ENCODE peak calls at places on chromosomes 3 and 15, in eight cellular contexts. One of them, this sample, is unnamed.

GRCh38 chr3:128902426-128902825 is 23.0 kb downstream of the ACAD9 start:
- DNase-seq in GM12878: no peak
- DNase-seq in GM23338: no peak
- DNase-seq in A549: no peak
- DNase-seq in HCT116: no peak
- DNase-seq in HepG2: no peak
- DNase-seq in K562: no peak
- DNase-seq in SK-N-SH: no peak
- DNase-seq in this sample: no peak

GRCh38 chr3:101138817-101139216 is 145.6 kb upstream of the ABI3BP start:
- DNase-seq in A549: no peak
- DNase-seq in GM23338: peak; percentile 24
- DNase-seq in HepG2: no peak
- DNase-seq in K562: no peak
- DNase-seq in HCT116: no peak
- DNase-seq in GM12878: no peak
- DNase-seq in SK-N-SH: no peak
- DNase-seq in this sample: no peak

GRCh38 chr3:152069871-152070270 is 196.4 kb downstream of the SUCNR1 start:
- DNase-seq in SK-N-SH: no peak
- DNase-seq in K562: no peak
- DNase-seq in HepG2: no peak
- DNase-seq in GM23338: no peak
- DNase-seq in GM12878: no peak
- DNase-seq in A549: no peak
- DNase-seq in HCT116: no peak
- DNase-seq in this sample: no peak

GRCh38 chr3:9295007-9295406 is 45.6 kb upstream of the SRGAP3 start:
- DNase-seq in K562: no peak
- DNase-seq in HepG2: no peak
- DNase-seq in GM12878: no peak
- DNase-seq in A549: no peak
- DNase-seq in SK-N-SH: peak; percentile 32
- DNase-seq in GM23338: no peak
- DNase-seq in HCT116: no peak
- DNase-seq in this sample: no peak

GRCh38 chr3:177598110-177598833 is 401.0 kb upstream of the TBL1XR1 start:
- DNase-seq in HepG2: no peak
- DNase-seq in K562: no peak
- DNase-seq in SK-N-SH: no peak
- DNase-seq in GM12878: no peak
- DNase-seq in A549: no peak
- DNase-seq in HCT116: no peak
- DNase-seq in GM23338: no peak
- DNase-seq in this sample: no peak

GRCh38 chr3:129314757-129315385 is 36.2 kb downstream of the HMCES start:
- DNase-seq in K562: peak; percentile 88
- DNase-seq in SK-N-SH: peak; percentile 96
- DNase-seq in HCT116: peak; percentile 51
- DNase-seq in GM23338: peak; percentile 98
- DNase-seq in A549: peak; percentile 80
- DNase-seq in HepG2: peak; percentile 92
- DNase-seq in GM12878: no peak
- DNase-seq in this sample: no peak

GRCh38 chr3:40736943-40737342 is 212.2 kb downstream of the ZNF621 start:
- DNase-seq in HCT116: no peak
- DNase-seq in HepG2: no peak
- DNase-seq in A549: no peak
- DNase-seq in SK-N-SH: no peak
- DNase-seq in GM23338: no peak
- DNase-seq in K562: no peak
- DNase-seq in GM12878: no peak
- DNase-seq in this sample: no peak

GRCh38 chr3:139222100-139222657 is 121.6 kb upstream of the MRPS22 start:
- DNase-seq in A549: no peak
- DNase-seq in GM12878: no peak
- DNase-seq in GM23338: no peak
- DNase-seq in K562: peak; percentile 92
- DNase-seq in SK-N-SH: no peak
- DNase-seq in HCT116: no peak
- DNase-seq in HepG2: no peak
- DNase-seq in this sample: no peak

GRCh38 chr15:52498700-52499099 is 30.0 kb downstream of the MYO5A start:
- DNase-seq in HCT116: no peak
- DNase-seq in HepG2: no peak
- DNase-seq in A549: no peak
- DNase-seq in SK-N-SH: no peak
- DNase-seq in K562: no peak
- DNase-seq in GM23338: no peak
- DNase-seq in GM12878: no peak
- DNase-seq in this sample: no peak

GRCh38 chr3:161545823-161546222 is 49.2 kb downstream of the OTOL1 start:
- DNase-seq in HepG2: no peak
- DNase-seq in K562: no peak
- DNase-seq in GM12878: no peak
- DNase-seq in SK-N-SH: no peak
- DNase-seq in HCT116: no peak
- DNase-seq in GM23338: no peak
- DNase-seq in A549: no peak
- DNase-seq in this sample: no peak

GRCh38 chr3:107756649-107757048 is 233.9 kb downstream of the BBX start:
- DNase-seq in HepG2: no peak
- DNase-seq in K562: no peak
- DNase-seq in GM12878: no peak
- DNase-seq in SK-N-SH: no peak
- DNase-seq in A549: no peak
- DNase-seq in GM23338: no peak
- DNase-seq in HCT116: no peak
- DNase-seq in this sample: no peak

GRCh38 chr3:18393906-18394305 is 31.2 kb downstream of the SATB1 start:
- DNase-seq in K562: no peak
- DNase-seq in HCT116: no peak
- DNase-seq in GM23338: no peak
- DNase-seq in A549: no peak
- DNase-seq in SK-N-SH: no peak
- DNase-seq in HepG2: no peak
- DNase-seq in GM12878: no peak
- DNase-seq in this sample: no peak

GRCh38 chr3:23198801-23199200 is 4.3 kb upstream of the UBE2E2 start:
- DNase-seq in A549: no peak
- DNase-seq in GM12878: no peak
- DNase-seq in HCT116: no peak
- DNase-seq in GM23338: no peak
- DNase-seq in HepG2: no peak
- DNase-seq in SK-N-SH: no peak
- DNase-seq in K562: no peak
- DNase-seq in this sample: no peak

GRCh38 chr15:93180128-93180527 is 91.1 kb upstream of the RGMA start:
- DNase-seq in GM12878: no peak
- DNase-seq in HCT116: no peak
- DNase-seq in HepG2: no peak
- DNase-seq in SK-N-SH: no peak
- DNase-seq in A549: no peak
- DNase-seq in GM23338: no peak
- DNase-seq in K562: no peak
- DNase-seq in this sample: no peak

GRCh38 chr3:146390967-146391366 is 78.4 kb downstream of the PLSCR2 start:
- DNase-seq in HepG2: no peak
- DNase-seq in SK-N-SH: no peak
- DNase-seq in GM23338: no peak
- DNase-seq in HCT116: no peak
- DNase-seq in A549: peak; percentile 21
- DNase-seq in K562: no peak
- DNase-seq in GM12878: no peak
- DNase-seq in this sample: no peak

DNA sequence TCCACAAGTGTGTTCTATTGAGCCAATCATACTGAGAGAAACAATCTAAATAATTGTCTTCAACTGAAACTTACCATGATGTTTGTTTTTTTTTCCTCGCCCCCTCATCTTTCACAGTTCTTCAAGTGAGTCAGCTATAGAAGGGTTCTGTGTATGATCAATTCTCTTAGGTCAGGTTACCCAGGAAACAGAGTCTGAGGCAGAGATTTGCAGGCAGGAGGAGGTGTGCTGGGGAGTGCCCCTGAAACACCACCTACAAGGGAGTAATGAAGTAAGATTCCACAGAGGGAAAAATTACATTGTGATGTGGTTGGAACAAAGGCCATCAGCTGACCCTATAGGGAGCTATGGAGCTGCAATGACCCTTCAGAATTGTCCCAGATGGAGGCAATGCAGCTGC is 142.1 kb upstream of the CNTN3 start:
- DNase-seq in HepG2: no peak
- DNase-seq in SK-N-SH: no peak
- DNase-seq in K562: no peak
- DNase-seq in GM23338: peak; percentile 6
- DNase-seq in A549: no peak
- DNase-seq in HCT116: no peak
- DNase-seq in GM12878: no peak
- DNase-seq in this sample: no peak
- TF ChIP-seq REST in HepG2: no peak
- TF ChIP-seq REST in SK-N-SH: no peak
- TF ChIP-seq REST in K562: no peak
- TF ChIP-seq REST in GM23338: no peak
- TF ChIP-seq REST in A549: no peak
- TF ChIP-seq REST in HCT116: no peak
- TF ChIP-seq REST in GM12878: no peak
- TF ChIP-seq REST in this sample: no peak

DNA sequence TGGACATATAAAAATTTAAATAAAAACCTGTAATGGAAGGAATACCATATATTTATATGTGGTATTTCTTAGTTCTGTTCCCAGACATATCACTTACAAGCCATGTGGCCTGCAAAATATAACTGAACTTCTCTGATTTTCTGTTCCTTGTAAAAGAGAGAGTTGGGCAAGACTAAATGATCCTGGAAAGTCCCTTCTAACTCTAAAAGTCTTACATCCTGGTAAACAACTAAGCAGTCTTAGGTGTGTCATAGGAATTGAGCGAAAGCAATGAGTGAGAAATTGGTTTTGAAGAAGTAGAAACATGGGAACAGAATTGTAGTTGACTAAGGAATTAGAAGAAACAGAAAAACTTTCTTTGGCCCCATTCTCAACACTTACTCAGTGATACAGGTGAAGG is 25.3 kb upstream of the IL20RB start:
- DNase-seq in A549: peak; percentile 38
- DNase-seq in GM23338: no peak
- DNase-seq in HepG2: no peak
- DNase-seq in GM12878: no peak
- DNase-seq in K562: no peak
- DNase-seq in HCT116: no peak
- DNase-seq in SK-N-SH: no peak
- DNase-seq in this sample: no peak
- H3K4me1 ChIP-seq in A549: peaks cover 42% of the 10 kb centered on the region
- H3K4me1 ChIP-seq in GM23338: no peaks in the 10 kb centered on the region
- H3K4me1 ChIP-seq in HepG2: no peaks in the 10 kb centered on the region
- H3K4me1 ChIP-seq in GM12878: peaks cover 9% of the 10 kb centered on the region
- H3K4me1 ChIP-seq in K562: no peaks in the 10 kb centered on the region
- H3K4me1 ChIP-seq in HCT116: peaks cover 5% of the 10 kb centered on the region
- H3K4me1 ChIP-seq in SK-N-SH: no peaks in the 10 kb centered on the region
- H3K4me1 ChIP-seq in this sample: no peaks in the 10 kb centered on the region

GRCh38 chr3:183546625-183547024 is 8.9 kb downstream of the KLHL6 start:
- DNase-seq in GM12878: no peak
- DNase-seq in A549: no peak
- DNase-seq in SK-N-SH: no peak
- DNase-seq in HepG2: no peak
- DNase-seq in GM23338: no peak
- DNase-seq in HCT116: no peak
- DNase-seq in K562: no peak
- DNase-seq in this sample: no peak

GRCh38 chr3:183553263-183554026 is 2.1 kb downstream of the KLHL6 start:
- DNase-seq in GM23338: no peak
- DNase-seq in GM12878: no peak
- DNase-seq in A549: no peak
- DNase-seq in HCT116: no peak
- DNase-seq in SK-N-SH: peak; percentile 70
- DNase-seq in HepG2: no peak
- DNase-seq in K562: peak; percentile 37
- DNase-seq in this sample: no peak

GRCh38 chr3:183551930-183552329 is 3.6 kb downstream of the KLHL6 start:
- DNase-seq in A549: no peak
- DNase-seq in HCT116: no peak
- DNase-seq in HepG2: no peak
- DNase-seq in SK-N-SH: no peak
- DNase-seq in GM12878: no peak
- DNase-seq in GM23338: no peak
- DNase-seq in K562: no peak
- DNase-seq in this sample: no peak

GRCh38 chr3:183545688-183546087 is 9.8 kb downstream of the KLHL6 start:
- DNase-seq in A549: no peak
- DNase-seq in GM12878: no peak
- DNase-seq in GM23338: no peak
- DNase-seq in SK-N-SH: no peak
- DNase-seq in HepG2: no peak
- DNase-seq in K562: no peak
- DNase-seq in HCT116: no peak
- DNase-seq in this sample: no peak

DNA sequence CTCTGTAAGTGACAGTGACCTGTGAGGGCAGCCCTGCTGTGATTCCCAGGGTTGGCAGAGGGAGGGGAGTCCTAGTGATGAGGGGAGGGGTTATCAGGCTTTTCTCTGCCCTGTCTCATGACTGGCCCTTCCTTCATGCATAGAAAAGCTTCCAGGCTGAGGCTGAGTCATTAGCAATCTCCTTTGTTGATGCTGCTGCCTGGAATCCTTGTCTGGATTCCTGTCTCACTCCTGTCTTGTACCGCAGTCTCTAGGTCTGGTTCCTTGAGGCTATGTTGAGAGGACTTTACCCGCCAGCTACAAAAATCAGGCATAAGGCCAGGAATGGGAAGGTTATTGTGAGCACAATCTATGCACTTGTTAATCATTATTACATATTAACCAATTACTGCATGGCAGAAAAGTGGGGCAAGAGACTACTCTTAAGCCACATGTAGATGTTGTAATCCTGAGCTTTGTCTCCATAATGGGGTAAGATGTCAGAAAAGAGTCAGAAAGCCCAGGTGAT is 7.2 kb downstream of the KLHL6 start:
- DNase-seq in K562: no peak
- DNase-seq in GM12878: no peak
- DNase-seq in A549: peak; percentile 79
- DNase-seq in HepG2: no peak
- DNase-seq in HCT116: no peak
- DNase-seq in GM23338: peak; percentile 79
- DNase-seq in SK-N-SH: peak; percentile 34
- DNase-seq in this sample: no peak
- TF ChIP-seq REST in K562: no peak
- TF ChIP-seq REST in GM12878: no peak
- TF ChIP-seq REST in A549: no peak
- TF ChIP-seq REST in HepG2: no peak
- TF ChIP-seq REST in HCT116: no peak
- TF ChIP-seq REST in GM23338: no peak
- TF ChIP-seq REST in SK-N-SH: no peak
- TF ChIP-seq REST in this sample: no peak

DNA sequence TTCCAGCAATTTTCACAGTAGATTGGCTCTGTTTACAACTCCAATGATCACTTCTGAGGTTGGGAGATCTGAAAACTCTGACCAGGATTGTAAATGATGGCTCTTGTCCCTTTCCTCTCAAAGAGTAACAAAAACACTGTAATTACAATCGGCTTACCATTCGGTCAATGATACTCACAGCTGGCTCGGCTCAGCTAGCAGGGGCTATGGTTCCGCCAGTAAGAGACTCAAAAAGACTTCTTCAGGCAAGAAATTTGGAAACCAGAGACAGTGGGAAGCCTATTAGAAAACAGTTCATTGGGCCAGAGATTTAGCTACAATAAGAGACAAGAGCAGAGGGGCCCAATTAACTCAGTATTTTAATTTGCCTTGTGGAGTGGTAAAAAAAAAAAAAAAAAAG is 96.6 kb downstream of the LRRC3B start:
- DNase-seq in HepG2: no peak
- DNase-seq in A549: no peak
- DNase-seq in HCT116: no peak
- DNase-seq in K562: no peak
- DNase-seq in GM23338: no peak
- DNase-seq in GM12878: no peak
- DNase-seq in SK-N-SH: no peak
- DNase-seq in this sample: no peak
- H3K4me1 ChIP-seq in HepG2: no peaks in the 10 kb centered on the region
- H3K4me1 ChIP-seq in A549: no peaks in the 10 kb centered on the region
- H3K4me1 ChIP-seq in HCT116: no peaks in the 10 kb centered on the region
- H3K4me1 ChIP-seq in K562: no peaks in the 10 kb centered on the region
- H3K4me1 ChIP-seq in GM23338: no peaks in the 10 kb centered on the region
- H3K4me1 ChIP-seq in GM12878: no peaks in the 10 kb centered on the region
- H3K4me1 ChIP-seq in SK-N-SH: no peaks in the 10 kb centered on the region
- H3K4me1 ChIP-seq in this sample: no peaks in the 10 kb centered on the region